ENCODE peak calls at places on chromosomes 6 and 20, in eight cellular contexts. K is heart right ventricle; B is prostate gland; M is DND-41; P is coronary artery; T is HCT116; V is tibial nerve; F is CD8-positive, alpha-beta T cell. Y is an unnamed sample.

GRCh38 chr6:166572370-166573261 is 13.9 kb downstream of the RAMACL start:
- DNase-seq in K (no peak), B (no peak), M (no peak), P (no peak), T (no peak), V (no peak), F (no peak), Y (no peak)

GRCh38 chr6:46465294-46466165 is 25.7 kb downstream of the RCAN2 start:
- DNase-seq in K (no peak), B (no peak), M (no peak), P (no peak), T (no peak), V (no peak), F (no peak), Y (no peak)

GRCh38 chr20:36110936-36111445 is 43.5 kb upstream of the EPB41L1 start:
- DNase-seq in K (no peak), B (no peak), M (no peak), P (no peak), T (no peak), V (no peak), F (no peak), Y (no peak)

GRCh38 chr6:34517461-34517868 is 38.7 kb downstream of the SPDEF start:
- DNase-seq in K (no peak), B (no peak), M (no peak), P (no peak), T (no peak), V (no peak), F (no peak), Y (no peak)

GRCh38 chr20:6053776-6054688 is at the start of gene LRRN4:
- DNase-seq in K (no peak), B (no peak), M (no peak), P (no peak), T (peak), V (no peak), F (no peak), Y (no peak)

GRCh38 chr20:53412600-53413187 is 180.9 kb downstream of the ZNF217 start:
- DNase-seq in K (no peak), B (no peak), M (no peak), P (no peak), T (no peak), V (no peak), F (no peak), Y (no peak)

GRCh38 chr6:37572340-37572739 is 72.6 kb upstream of the CCDC167 start:
- DNase-seq in K (no peak), B (no peak), M (no peak), P (no peak), T (no peak), V (no peak), F (no peak), Y (no peak)

GRCh38 chr20:45402946-45403345 is 5.1 kb upstream of the DBNDD2 start:
- DNase-seq in K (no peak), B (no peak), M (no peak), P (no peak), T (no peak), V (no peak), F (no peak), Y (no peak)

GRCh38 chr6:41970436-41970846 is 28.8 kb upstream of the CCND3 start:
- DNase-seq in K (no peak), B (no peak), M (no peak), P (no peak), T (no peak), V (no peak), F (no peak), Y (no peak)

GRCh38 chr6:55448446-55448845 is 121.2 kb downstream of the GFRAL start:
- DNase-seq in K (no peak), B (no peak), M (no peak), P (no peak), T (no peak), V (no peak), F (no peak), Y (no peak)

GRCh38 chr6:24537082-24537699 is 42.4 kb downstream of the ALDH5A1 start:
- DNase-seq in K (no peak), B (no peak), M (no peak), P (no peak), T (no peak), V (no peak), F (no peak), Y (no peak)

GRCh38 chr6:49933526-49933925 is 30.4 kb downstream of the DEFB114 start:
- DNase-seq in K (no peak), B (no peak), M (no peak), P (no peak), T (no peak), V (no peak), F (no peak), Y (no peak)

GRCh38 chr6:110075406-110075805 is 97.3 kb downstream of the GPR6 start:
- DNase-seq in K (no peak), B (no peak), M (no peak), P (no peak), T (no peak), V (no peak), F (no peak), Y (no peak)

GRCh38 chr20:48523191-48523757 is 304.5 kb downstream of the PREX1 start:
- DNase-seq in K (peak), B (no peak), M (peak), P (peak), T (peak), V (no peak), F (no peak), Y (peak)

GRCh38 chr6:133705731-133706130 is 183.2 kb upstream of the TCF21 start:
- DNase-seq in K (no peak), B (no peak), M (no peak), P (no peak), T (no peak), V (no peak), F (no peak), Y (no peak)

GRCh38 chr20:1894471-1894950 is 696 bp upstream of the SIRPA start:
- DNase-seq in K (no peak), B (peak), M (peak), P (peak), T (no peak), V (no peak), F (no peak), Y (peak)

GRCh38 chr6:105433723-105434122 is 30.8 kb upstream of the PREP start:
- DNase-seq in K (no peak), B (no peak), M (no peak), P (no peak), T (no peak), V (no peak), F (no peak), Y (no peak)

GRCh38 chr6:125910518-125910917 is 46.1 kb upstream of the HINT3 start:
- DNase-seq in K (no peak), B (no peak), M (no peak), P (no peak), T (no peak), V (no peak), F (no peak), Y (no peak)

GRCh38 chr20:62551408-62552323 is 75.9 kb upstream of the GATA5 start:
- DNase-seq in K (no peak), B (no peak), M (no peak), P (no peak), T (no peak), V (no peak), F (no peak), Y (no peak)

GRCh38 chr6:90231308-90231707 is 65.3 kb downstream of the BACH2 start:
- DNase-seq in K (no peak), B (no peak), M (no peak), P (no peak), T (no peak), V (no peak), F (no peak), Y (no peak)

GRCh38 chr6:158778005-158778527 is 41.1 kb downstream of the EZR start:
- DNase-seq in K (no peak), B (no peak), M (no peak), P (no peak), T (no peak), V (no peak), F (no peak), Y (no peak)

GRCh38 chr6:90274481-90275030 is 22.1 kb downstream of the BACH2 start:
- DNase-seq in K (no peak), B (peak), M (peak), P (no peak), T (no peak), V (no peak), F (peak), Y (no peak)

GRCh38 chr6:161418458-161418945 is 144.6 kb upstream of the AGPAT4 start:
- DNase-seq in K (peak), B (peak), M (peak), P (no peak), T (peak), V (no peak), F (peak), Y (no peak)

DNA sequence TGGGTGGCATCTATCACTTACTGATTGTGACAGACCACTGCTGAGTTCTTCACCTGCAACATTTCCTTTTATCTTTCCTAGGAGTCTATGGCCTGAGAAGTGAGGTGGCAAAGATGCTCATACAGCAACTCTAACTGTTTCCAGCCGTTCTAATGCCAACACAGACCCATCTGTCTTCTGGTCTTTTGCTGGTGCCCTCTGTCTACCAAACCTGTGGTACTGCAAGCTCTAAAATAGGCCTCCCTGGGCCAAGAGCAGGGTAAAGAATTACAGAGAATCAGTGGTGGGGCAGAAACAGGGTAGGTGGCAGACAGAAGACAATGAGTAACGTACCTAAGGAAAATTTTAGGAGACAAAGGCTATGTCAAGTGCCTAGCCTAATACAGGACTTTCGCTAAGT is 611.0 kb upstream of the FLRT3 start:
- DNase-seq in K (no peak), B (no peak), M (no peak), P (no peak), T (no peak), V (no peak), F (no peak), Y (no peak)
- TF ChIP-seq CTCF in K (no peak), B (no peak), M (peak), P (no peak), T (peak), V (no peak), F (no peak), Y (peak)

GRCh38 chr6:30076333-30076732 is 764 bp upstream of the RNF39 start:
- DNase-seq in K (no peak), B (no peak), M (no peak), P (no peak), T (no peak), V (no peak), F (no peak), Y (no peak)
- H3K4me3 ChIP-seq in K (no peak), B (no peak), M (no peak), P (no peak), T (peak), V (no peak), F (no peak), Y (no peak)

DNA sequence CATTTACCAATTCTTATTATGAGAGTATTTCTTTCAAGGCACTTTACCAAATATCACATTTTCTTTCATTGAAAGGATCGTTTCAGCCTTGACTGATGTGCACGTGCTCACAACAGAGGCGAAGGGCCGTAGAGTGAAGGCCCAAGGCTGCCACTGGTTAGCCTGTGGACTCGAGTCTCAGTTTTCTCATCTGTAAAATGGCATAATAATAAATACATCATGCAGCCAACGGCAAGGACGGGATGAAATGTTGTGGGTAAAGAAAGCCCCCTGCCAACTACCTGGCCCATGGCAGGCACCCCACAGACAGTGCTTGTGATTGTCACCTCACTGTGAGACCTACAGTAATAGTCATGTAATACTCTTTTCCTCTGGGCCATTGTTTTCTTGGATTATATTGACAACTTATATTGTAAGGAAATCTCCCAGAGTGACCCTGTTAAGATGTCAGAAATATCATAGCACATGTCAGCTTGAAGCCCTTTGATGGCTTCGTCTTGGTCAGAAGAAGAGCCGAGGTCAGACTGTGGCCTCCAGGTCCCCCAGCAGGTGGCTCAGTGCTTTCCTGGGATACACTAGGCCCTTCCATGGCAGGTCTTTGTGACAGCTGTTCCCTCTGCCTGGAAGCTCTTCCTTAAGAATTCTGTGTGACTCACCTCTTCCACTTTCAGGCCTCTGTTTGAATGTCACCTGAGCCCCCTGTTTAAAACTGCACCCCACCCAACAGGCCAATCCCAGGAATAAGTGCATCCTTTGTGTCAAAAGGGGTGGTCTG is 36.3 kb downstream of the FAM50B start:
- DNase-seq in K (no peak), B (no peak), M (no peak), P (no peak), T (peak), V (no peak), F (no peak), Y (no peak)
- TF ChIP-seq CTCF in K (no peak), B (no peak), M (no peak), P (no peak), T (peak), V (no peak), F (no peak), Y (peak)

GRCh38 chr20:10501377-10501776 is 66.3 kb downstream of the SLX4IP start:
- DNase-seq in K (no peak), B (peak), M (peak), P (no peak), T (no peak), V (no peak), F (peak), Y (no peak)
- H3K4me3 ChIP-seq in K (no peak), B (no peak), M (peak), P (peak), T (no peak), V (no peak), F (peak), Y (no peak)

GRCh38 chr6:149746147-149746946 is at the start of gene NUP43:
- DNase-seq in K (peak), B (peak), M (peak), P (peak), T (peak), V (peak), F (peak), Y (peak)
- TF ChIP-seq CTCF in K (peak), B (peak), M (peak), P (peak), T (peak), V (peak), F (peak), Y (peak)

GRCh38 chr20:30284533-30284932 is 972.9 kb upstream of the DEFB115 start:
- DNase-seq in K (no peak), B (no peak), M (peak), P (no peak), T (no peak), V (no peak), F (no peak), Y (no peak)
- H3K4me3 ChIP-seq in K (no peak), B (peak), M (peak), P (peak), T (no peak), V (peak), F (no peak), Y (no peak)

DNA sequence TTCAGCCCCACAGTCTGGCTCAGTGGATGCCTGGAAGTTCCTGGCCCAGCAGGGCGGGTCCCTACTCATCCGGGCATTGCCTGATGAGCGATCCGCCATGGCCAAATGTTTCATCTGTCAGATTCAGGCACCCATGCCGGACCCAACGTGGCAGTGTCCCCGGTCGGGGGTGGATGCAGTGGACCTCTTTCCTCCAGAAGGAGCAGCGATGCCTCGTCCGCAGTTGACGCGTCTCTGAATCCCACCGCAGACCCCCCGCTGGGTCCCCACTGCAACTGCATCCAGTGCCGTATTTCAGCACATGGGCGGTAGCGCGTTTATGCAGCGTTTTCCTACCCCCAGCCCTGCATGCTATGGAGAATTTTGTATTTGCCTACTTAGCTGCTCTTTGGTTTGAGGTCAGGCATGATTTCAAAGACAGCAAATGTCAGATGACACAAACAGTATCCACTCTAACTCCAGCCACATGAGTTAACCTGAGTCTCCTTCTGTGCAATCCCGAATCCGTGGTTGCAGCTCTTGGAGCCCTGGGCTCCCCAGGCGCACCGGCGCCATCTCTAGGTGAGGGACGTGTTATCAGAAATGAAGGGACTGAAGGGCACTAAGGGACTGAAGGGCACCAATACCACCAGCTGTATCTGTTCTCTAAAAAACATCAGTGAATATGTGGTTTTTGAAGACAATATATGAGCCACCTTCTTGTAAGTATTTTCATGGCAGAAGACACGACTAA is 72.6 kb upstream of the THBS2 start:
- DNase-seq in K (no peak), B (no peak), M (no peak), P (no peak), T (peak), V (no peak), F (no peak), Y (no peak)
- TF ChIP-seq CTCF in K (no peak), B (peak), M (peak), P (no peak), T (peak), V (no peak), F (no peak), Y (peak)

GRCh38 chr6:29146154-29146553 is 24.6 kb upstream of the OR2J2 start:
- DNase-seq in K (no peak), B (no peak), M (no peak), P (no peak), T (no peak), V (no peak), F (no peak), Y (no peak)

GRCh38 chr6:29137724-29138123 is 29.9 kb downstream of the OR2J3 start:
- DNase-seq in K (no peak), B (no peak), M (no peak), P (no peak), T (no peak), V (no peak), F (no peak), Y (no peak)

GRCh38 chr6:29141606-29142005 is 29.1 kb upstream of the OR2J2 start:
- DNase-seq in K (no peak), B (no peak), M (no peak), P (no peak), T (no peak), V (no peak), F (no peak), Y (no peak)

GRCh38 chr6:29142349-29142748 is 28.4 kb upstream of the OR2J2 start:
- DNase-seq in K (no peak), B (no peak), M (no peak), P (no peak), T (no peak), V (no peak), F (no peak), Y (no peak)
- H3K4me3 ChIP-seq in K (no peak), B (no peak), M (no peak), P (no peak), T (no peak), V (no peak), F (no peak), Y (no peak)

Y was measured in retinal pigment epithelial cell.